ENCODE peak calls at places on chromosome 7, in four cellular contexts. One of them, this sample, is unnamed.

GRCh38 chr7:12423355-12423994 is 19.8 kb upstream of the VWDE start:
- DNase-seq in K562: no peak
- DNase-seq in GM12878: no peak
- DNase-seq in HepG2: no peak
- DNase-seq in this sample: no peak

GRCh38 chr7:151366872-151367207 is 25.2 kb downstream of the NUB1 start:
- DNase-seq in K562: no peak
- DNase-seq in GM12878: no peak
- DNase-seq in HepG2: no peak
- DNase-seq in this sample: no peak

GRCh38 chr7:80896856-80897598 is 21.8 kb downstream of the SEMA3C start:
- DNase-seq in K562: no peak
- DNase-seq in GM12878: no peak
- DNase-seq in HepG2: no peak
- DNase-seq in this sample: no peak

GRCh38 chr7:27124979-27125689 is 5.4 kb downstream of the HOXA4 start:
- DNase-seq in K562: no peak
- DNase-seq in GM12878: no peak
- DNase-seq in HepG2: no peak
- DNase-seq in this sample: no peak

GRCh38 chr7:95686109-95686508 is 86.2 kb upstream of the DYNC1I1 start:
- DNase-seq in K562: no peak
- DNase-seq in GM12878: no peak
- DNase-seq in HepG2: peak; percentile 40
- DNase-seq in this sample: peak; percentile 23

GRCh38 chr7:26091933-26092332 is 60.1 kb upstream of the NFE2L3 start:
- DNase-seq in K562: peak; percentile 26
- DNase-seq in GM12878: no peak
- DNase-seq in HepG2: no peak
- DNase-seq in this sample: peak; percentile 42

GRCh38 chr7:98922392-98923107 is 44.2 kb downstream of the TRRAP start:
- DNase-seq in K562: peak; percentile 33
- DNase-seq in GM12878: no peak
- DNase-seq in HepG2: peak; percentile 83
- DNase-seq in this sample: no peak

GRCh38 chr7:23185980-23186379 is 4.1 kb downstream of the NUP42 start:
- DNase-seq in K562: no peak
- DNase-seq in GM12878: no peak
- DNase-seq in HepG2: no peak
- DNase-seq in this sample: no peak

GRCh38 chr7:131011437-131011752 is 277.4 kb upstream of the KLF14 start:
- DNase-seq in K562: no peak
- DNase-seq in GM12878: no peak
- DNase-seq in HepG2: no peak
- DNase-seq in this sample: no peak

GRCh38 chr7:102284891-102285540 is 1.7 kb upstream of the SH2B2 start:
- DNase-seq in K562: no peak
- DNase-seq in GM12878: no peak
- DNase-seq in HepG2: no peak
- DNase-seq in this sample: no peak

GRCh38 chr7:143936087-143937009 is 1.3 kb downstream of the OR2F2 start:
- DNase-seq in K562: no peak
- DNase-seq in GM12878: no peak
- DNase-seq in HepG2: no peak
- DNase-seq in this sample: no peak

GRCh38 chr7:150941983-150942590 is 36.0 kb downstream of the KCNH2 start:
- DNase-seq in K562: no peak
- DNase-seq in GM12878: no peak
- DNase-seq in HepG2: no peak
- DNase-seq in this sample: no peak

GRCh38 chr7:155702616-155703015 is 58.2 kb downstream of the RBM33 start:
- DNase-seq in K562: no peak
- DNase-seq in GM12878: no peak
- DNase-seq in HepG2: no peak
- DNase-seq in this sample: no peak

DNA sequence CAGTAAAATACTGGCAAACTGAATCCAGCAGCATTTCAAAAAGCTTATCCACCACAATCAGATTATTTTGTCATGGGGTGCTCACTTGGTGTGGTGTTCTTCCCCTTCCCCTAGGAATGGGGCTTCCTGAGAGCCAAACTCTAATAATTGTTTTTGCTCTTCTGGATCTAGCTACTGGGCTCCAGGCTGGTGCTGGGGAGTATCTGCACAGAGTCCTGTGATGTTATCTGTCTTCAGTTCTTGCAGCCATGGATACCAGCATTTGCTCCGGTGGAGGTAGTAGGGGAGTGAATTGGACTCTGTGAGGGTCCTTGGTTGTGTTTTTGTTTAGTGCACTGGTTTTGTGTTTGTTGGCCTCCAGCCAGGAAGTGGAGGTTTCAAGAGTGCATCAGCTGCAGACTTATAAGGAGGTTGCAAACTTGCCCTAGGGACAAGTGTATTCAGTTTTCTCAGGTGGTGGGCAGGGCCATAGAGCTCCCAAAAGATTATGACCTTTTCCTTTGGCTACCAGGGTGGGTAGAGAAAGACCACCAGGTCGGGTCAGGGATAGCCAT is 308.5 kb upstream of the MAGI2 start:
- DNase-seq in K562: no peak
- DNase-seq in GM12878: no peak
- DNase-seq in HepG2: no peak
- DNase-seq in this sample: no peak
- TF ChIP-seq TARDBP in K562: no peak
- TF ChIP-seq TARDBP in GM12878: no peak
- TF ChIP-seq TARDBP in HepG2: no peak
- TF ChIP-seq TARDBP in this sample: no peak

GRCh38 chr7:132557489-132558044 is 18.7 kb downstream of the PLXNA4 start:
- DNase-seq in K562: no peak
- DNase-seq in GM12878: no peak
- DNase-seq in HepG2: no peak
- DNase-seq in this sample: no peak
- TF ChIP-seq TARDBP in K562: no peak
- TF ChIP-seq TARDBP in GM12878: no peak
- TF ChIP-seq TARDBP in HepG2: no peak
- TF ChIP-seq TARDBP in this sample: no peak

DNA sequence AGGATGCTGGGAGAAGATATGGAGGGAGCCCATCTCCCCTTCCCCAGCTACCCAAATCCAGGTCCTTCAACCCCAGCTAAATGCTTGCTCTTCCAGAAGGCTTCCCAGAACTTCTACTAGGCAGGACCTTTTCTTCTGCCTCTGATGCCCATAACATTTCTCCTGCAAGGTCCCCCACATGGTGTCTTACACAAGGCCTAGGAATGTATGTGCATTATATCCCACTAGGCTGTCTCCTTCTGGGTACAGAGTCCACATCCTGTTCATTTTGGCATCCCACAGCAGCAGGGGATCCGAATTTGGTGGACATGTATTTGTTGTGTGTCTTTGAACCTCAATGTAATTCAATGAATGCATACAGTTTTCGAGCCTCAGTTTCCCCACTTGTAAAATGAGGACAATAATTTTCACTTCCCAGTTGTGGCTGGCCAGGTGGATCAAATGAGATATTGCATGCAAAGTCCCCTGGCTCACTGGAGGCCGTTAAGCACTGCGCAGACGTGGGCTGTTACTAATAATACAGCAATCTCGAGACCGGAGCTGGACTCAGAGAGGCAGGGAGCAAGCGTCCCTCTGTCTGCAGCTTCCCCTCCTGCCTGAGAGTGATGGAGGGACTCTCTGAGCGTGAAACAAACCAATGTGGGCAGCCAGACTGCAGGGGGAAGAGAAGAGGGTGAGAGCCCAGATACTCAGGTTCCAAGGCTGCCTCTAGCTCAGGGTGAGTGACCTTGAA is 18.6 kb upstream of the YWHAG start:
- DNase-seq in K562: no peak
- DNase-seq in GM12878: no peak
- DNase-seq in HepG2: peak; percentile 67
- DNase-seq in this sample: no peak
- TF ChIP-seq TARDBP in K562: no peak
- TF ChIP-seq TARDBP in GM12878: no peak
- TF ChIP-seq TARDBP in HepG2: no peak
- TF ChIP-seq TARDBP in this sample: no peak

DNA sequence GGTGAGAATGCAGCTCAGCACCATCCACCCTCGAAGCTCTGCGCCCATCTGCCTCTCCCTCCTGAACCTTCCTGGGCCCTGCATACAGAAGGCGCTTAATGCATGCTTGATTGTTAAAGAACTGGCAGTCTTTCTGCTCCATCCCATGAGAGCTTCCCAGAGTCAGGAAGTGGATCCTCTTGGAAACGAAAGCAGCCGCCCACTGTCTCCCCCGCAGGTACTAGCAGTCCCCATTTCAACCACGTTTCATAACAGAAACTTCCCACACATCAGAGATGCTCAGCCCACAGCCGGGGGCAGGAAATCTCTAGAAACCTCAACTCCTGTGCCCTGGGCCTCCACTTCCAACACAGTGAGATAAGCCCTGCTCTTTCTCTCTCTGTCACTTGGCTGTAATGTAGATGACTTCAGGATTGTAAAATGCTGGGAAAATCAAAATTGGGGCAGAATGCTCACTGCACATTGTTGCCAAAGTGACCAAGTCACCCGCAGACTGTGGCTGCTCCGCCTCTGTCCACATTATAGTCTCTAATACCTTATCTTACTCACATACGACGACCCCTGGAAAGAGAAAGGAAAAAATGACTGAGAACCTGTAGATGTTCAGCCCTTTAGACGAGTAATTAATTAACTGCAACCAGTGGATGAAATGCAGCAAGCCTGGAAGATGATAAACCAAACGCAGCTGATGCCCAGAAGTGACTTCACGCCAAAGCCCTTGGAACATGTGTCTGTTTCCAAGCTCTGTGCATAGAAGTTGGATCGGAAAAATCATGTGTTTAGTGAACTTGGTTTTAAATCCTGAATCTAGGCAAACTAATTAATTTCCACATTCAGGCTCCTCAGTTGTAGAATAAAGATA is 28.5 kb downstream of the GSDME start:
- DNase-seq in K562: no peak
- DNase-seq in GM12878: no peak
- DNase-seq in HepG2: no peak
- DNase-seq in this sample: no peak
- TF ChIP-seq TARDBP in K562: no peak
- TF ChIP-seq TARDBP in GM12878: no peak
- TF ChIP-seq TARDBP in HepG2: no peak
- TF ChIP-seq TARDBP in this sample: no peak

DNA sequence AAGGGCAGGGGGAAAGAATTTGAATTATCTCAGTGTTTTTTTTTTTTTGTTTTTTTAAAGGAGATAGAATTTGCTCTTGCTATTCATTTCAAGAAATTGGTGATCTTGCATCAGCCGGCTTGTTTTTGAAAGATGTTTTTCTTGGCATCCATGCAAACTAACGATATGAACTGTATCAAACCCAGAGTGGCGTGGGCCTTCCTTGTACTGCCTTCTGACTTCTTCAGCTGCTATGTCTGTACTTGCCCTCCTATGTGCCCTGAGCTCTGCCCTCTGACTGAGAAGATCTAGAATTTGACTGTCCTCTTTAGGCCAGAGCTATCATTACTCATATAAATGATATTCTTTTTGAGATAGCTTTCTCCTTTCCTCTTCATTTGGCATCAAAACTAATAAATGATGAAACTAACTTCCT is 183.1 kb downstream of the EXOC4 start:
- DNase-seq in K562: no peak
- DNase-seq in GM12878: no peak
- DNase-seq in HepG2: no peak
- DNase-seq in this sample: no peak
- TF ChIP-seq TARDBP in K562: no peak
- TF ChIP-seq TARDBP in GM12878: no peak
- TF ChIP-seq TARDBP in HepG2: no peak
- TF ChIP-seq TARDBP in this sample: no peak

GRCh38 chr7:39832519-39833085 is 117.5 kb upstream of the CDK13 start:
- DNase-seq in K562: no peak
- DNase-seq in GM12878: no peak
- DNase-seq in HepG2: no peak
- DNase-seq in this sample: no peak

GRCh38 chr7:39838326-39838725 is 111.7 kb upstream of the CDK13 start:
- DNase-seq in K562: no peak
- DNase-seq in GM12878: no peak
- DNase-seq in HepG2: no peak
- DNase-seq in this sample: no peak
- TF ChIP-seq TARDBP in K562: no peak
- TF ChIP-seq TARDBP in GM12878: no peak
- TF ChIP-seq TARDBP in HepG2: no peak
- TF ChIP-seq TARDBP in this sample: no peak

GRCh38 chr7:127885843-127886242 is 145.4 kb downstream of the LRRC4 start:
- DNase-seq in K562: peak; percentile 77
- DNase-seq in GM12878: no peak
- DNase-seq in HepG2: no peak
- DNase-seq in this sample: no peak
- TF ChIP-seq TARDBP in K562: no peak
- TF ChIP-seq TARDBP in GM12878: no peak
- TF ChIP-seq TARDBP in HepG2: no peak
- TF ChIP-seq TARDBP in this sample: no peak

GRCh38 chr7:142855756-142856564 is 1.1 kb downstream of the EPHB6 start:
- DNase-seq in K562: no peak
- DNase-seq in GM12878: no peak
- DNase-seq in HepG2: no peak
- DNase-seq in this sample: no peak
- TF ChIP-seq TARDBP in K562: no peak
- TF ChIP-seq TARDBP in GM12878: no peak
- TF ChIP-seq TARDBP in HepG2: no peak
- TF ChIP-seq TARDBP in this sample: no peak

GRCh38 chr7:100895701-100895955 is at the start of gene ACHE:
- DNase-seq in K562: peak; percentile 85
- DNase-seq in GM12878: no peak
- DNase-seq in HepG2: no peak
- DNase-seq in this sample: no peak

GRCh38 chr7:100897111-100897608 is 1.5 kb upstream of the ACHE start:
- DNase-seq in K562: peak; percentile 77
- DNase-seq in GM12878: no peak
- DNase-seq in HepG2: no peak
- DNase-seq in this sample: peak; percentile 63

GRCh38 chr7:100896743-100897051 is 1.0 kb upstream of the ACHE start:
- DNase-seq in K562: no peak
- DNase-seq in GM12878: no peak
- DNase-seq in HepG2: no peak
- DNase-seq in this sample: no peak

GRCh38 chr7:100894860-100895700 is 608 bp downstream of the ACHE start:
- DNase-seq in K562: peak; percentile 74
- DNase-seq in GM12878: no peak
- DNase-seq in HepG2: no peak
- DNase-seq in this sample: peak; percentile 56

DNA sequence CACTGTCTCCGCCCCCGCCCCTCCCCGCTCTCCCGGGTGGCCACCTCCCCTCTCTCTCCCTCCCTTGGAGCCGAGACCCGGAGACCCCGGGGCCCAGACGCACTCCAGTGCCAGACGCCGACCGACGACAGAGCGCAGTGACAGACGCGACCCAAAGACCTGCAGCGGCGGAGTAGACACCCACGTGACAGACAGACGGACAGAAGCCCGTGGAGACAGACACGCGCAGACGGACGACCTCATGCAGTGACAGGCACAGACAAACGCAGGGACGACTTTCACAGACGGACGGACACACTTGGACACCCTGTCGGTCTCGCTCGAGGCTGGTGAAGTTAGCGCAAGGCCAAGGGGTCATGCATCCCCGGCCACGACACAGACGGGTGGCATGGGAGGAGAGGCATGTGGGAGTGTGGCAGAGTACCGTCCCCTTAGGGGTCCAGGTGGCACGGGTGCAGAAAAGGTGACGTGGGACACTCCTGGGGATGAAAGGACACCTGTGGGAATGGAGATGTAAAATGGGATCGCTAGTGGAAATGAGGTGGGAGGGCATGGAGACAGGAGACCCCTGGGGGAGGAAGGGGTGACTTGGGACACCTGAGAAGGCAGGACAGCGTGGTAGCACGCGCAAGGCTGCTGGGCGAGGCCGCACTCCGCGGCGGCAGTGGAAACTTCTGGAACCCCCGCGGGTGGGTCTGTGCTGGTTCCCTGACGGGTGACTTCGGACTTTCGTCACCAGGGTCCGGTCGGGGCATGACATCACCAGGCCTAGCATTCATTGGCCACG is 461 bp upstream of the ACHE start:
- DNase-seq in K562: peak; percentile 82
- DNase-seq in GM12878: no peak
- DNase-seq in HepG2: no peak
- DNase-seq in this sample: peak; percentile 61
- TF ChIP-seq TARDBP in K562: peak; percentile 67
- TF ChIP-seq TARDBP in GM12878: no peak
- TF ChIP-seq TARDBP in HepG2: no peak
- TF ChIP-seq TARDBP in this sample: peak; percentile 81

This sample was measured in HEK293T.